ENCODE peak calls at places on chromosomes 11 and 22, in seven cellular contexts. I, P, G, N, B, L and K are unnamed samples.

GRCh38 chr22:23197836-23198235 is 17.5 kb downstream of the BCR start:
- DNase-seq in B (no peak), G (no peak), L (no peak), I (no peak), N (no peak), P (no peak), K (no peak)

GRCh38 chr22:24976442-24977218 is 24.1 kb downstream of the KIAA1671 start:
- DNase-seq in I (no peak), N (no peak), P (no peak), G (no peak), B (no peak), L (no peak), K (no peak)

GRCh38 chr11:721913-722811 is 16.1 kb downstream of the EPS8L2 start:
- DNase-seq in I (no peak), P (no peak), B (peak), G (no peak), L (no peak), N (peak), K (no peak)

GRCh38 chr11:8913961-8914660 is 3.1 kb downstream of the AKIP1 start:
- DNase-seq in G (no peak), I (no peak), N (peak), L (peak), B (no peak), P (peak), K (peak)

GRCh38 chr22:20434264-20434751 is 3.3 kb downstream of the SCARF2 start:
- DNase-seq in L (no peak), G (no peak), N (no peak), P (no peak), B (peak), I (no peak), K (no peak)

GRCh38 chr11:103317118-103317517 is 207.9 kb downstream of the DYNC2H1 start:
- DNase-seq in G (no peak), L (no peak), P (no peak), N (no peak), B (no peak), I (no peak), K (no peak)

GRCh38 chr11:27312110-27312509 is 50.9 kb downstream of the CCDC34 start:
- DNase-seq in B (no peak), P (no peak), L (peak), G (no peak), N (no peak), I (no peak), K (no peak)

GRCh38 chr11:125069796-125070195 is 6.7 kb downstream of the SLC37A2 start:
- DNase-seq in G (no peak), I (no peak), L (peak), P (no peak), N (no peak), B (no peak), K (no peak)

GRCh38 chr11:64996710-64997380 is at the start of gene BATF2:
- DNase-seq in L (peak), I (no peak), G (peak), B (peak), N (peak), P (peak), K (peak)

GRCh38 chr11:73154178-73154577 is 12.1 kb upstream of the FCHSD2 start:
- DNase-seq in L (no peak), B (no peak), I (no peak), P (no peak), G (no peak), N (no peak), K (peak)

GRCh38 chr22:21642584-21643448 is 714 bp downstream of the SDF2L1 start:
- DNase-seq in N (peak), P (no peak), B (peak), G (peak), L (peak), I (no peak), K (no peak)

GRCh38 chr22:21640810-21641209 is 1.3 kb upstream of the SDF2L1 start:
- DNase-seq in L (no peak), B (no peak), P (no peak), N (no peak), G (no peak), I (no peak), K (no peak)

GRCh38 chr22:21641795-21642583 is at the start of gene SDF2L1:
- DNase-seq in B (peak), G (peak), P (peak), L (peak), N (peak), I (peak), K (peak)

GRCh38 chr22:21639359-21639758 is 2.7 kb upstream of the SDF2L1 start:
- DNase-seq in P (no peak), N (no peak), L (no peak), I (no peak), B (no peak), G (no peak), K (no peak)

DNA sequence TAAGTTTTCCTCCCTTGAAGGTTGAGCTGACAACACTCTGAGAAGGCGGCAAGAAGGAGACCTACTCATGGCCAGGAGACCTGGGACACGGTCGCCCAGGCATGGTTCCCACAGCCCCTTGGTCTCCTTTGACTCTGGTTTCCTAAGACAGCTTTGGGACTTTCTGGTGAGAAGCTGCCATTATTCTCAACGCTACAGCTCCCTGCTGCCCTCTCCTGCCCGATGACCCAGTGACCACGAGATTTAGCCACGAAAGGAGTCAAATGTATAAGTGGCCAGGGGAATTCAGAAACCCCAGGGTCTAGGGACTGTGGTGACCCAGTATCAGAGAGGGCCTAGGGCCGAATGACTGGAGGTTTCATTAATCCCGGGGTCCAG is 696 bp upstream of the SDF2L1 start:
- DNase-seq in N (peak), L (peak), B (peak), I (no peak), P (no peak), G (no peak), K (no peak)
- H3K4me3 ChIP-seq in N (peak), L (peak), B (peak), I (peak), P (peak), G (peak), K (peak)

GRCh38 chr11:74592441-74593362 is at the start of gene POLD3:
- DNase-seq in G (peak), P (peak), L (peak), N (peak), B (peak), I (peak), K (peak)

GRCh38 chr11:74592063-74592440 is 330 bp upstream of the POLD3 start:
- DNase-seq in L (no peak), N (no peak), P (no peak), I (no peak), G (no peak), B (no peak), K (no peak)

DNA sequence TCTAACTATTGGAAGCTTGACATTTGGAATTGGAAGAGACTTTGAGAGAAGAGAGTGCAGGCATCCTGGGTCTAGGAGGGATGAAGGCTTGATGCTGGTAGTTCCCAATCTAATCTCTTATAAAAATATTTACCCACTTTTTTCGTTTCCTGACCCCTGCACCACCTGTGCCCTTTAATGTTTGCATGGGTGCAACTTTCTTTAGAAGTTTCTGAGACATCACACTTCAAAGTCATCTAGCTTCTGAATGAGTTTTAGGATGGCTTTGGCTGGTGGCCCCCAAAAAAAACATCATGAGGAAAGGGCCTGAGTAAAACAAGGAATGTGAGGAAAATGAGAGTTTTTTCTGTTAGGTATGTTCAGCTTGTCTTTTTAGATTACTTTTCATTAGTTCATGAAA is 1.1 kb downstream of the POLD3 start:
- DNase-seq in P (no peak), I (no peak), G (no peak), N (no peak), B (no peak), L (no peak), K (no peak)
- H3K27ac ChIP-seq in P (peak), I (no peak), G (no peak), N (no peak), B (peak), L (peak), K (peak)

GRCh38 chr22:36377022-36377631 is 10.6 kb downstream of the MYH9 start:
- DNase-seq in L (no peak), N (no peak), I (no peak), B (no peak), G (no peak), P (no peak), K (no peak)
- H3K4me3 ChIP-seq in L (no peak), N (no peak), I (no peak), B (peak), G (no peak), P (no peak), K (no peak)

GRCh38 chr11:10637629-10638028 is 55.9 kb downstream of the IRAG1 start:
- DNase-seq in I (no peak), P (no peak), G (no peak), L (no peak), B (no peak), N (no peak), K (peak)
- H3K27ac ChIP-seq in I (no peak), P (peak), G (no peak), L (no peak), B (no peak), N (no peak), K (peak)

GRCh38 chr11:1896468-1896867 is 4.8 kb upstream of the PRR33 start:
- DNase-seq in L (no peak), N (no peak), B (no peak), I (no peak), G (no peak), P (no peak), K (no peak)
- H3K4me3 ChIP-seq in L (no peak), N (no peak), B (no peak), I (no peak), G (no peak), P (no peak), K (no peak)

GRCh38 chr11:67062526-67063373 is 6.1 kb downstream of the RHOD start:
- DNase-seq in L (no peak), I (no peak), P (no peak), B (no peak), G (no peak), N (no peak), K (no peak)

GRCh38 chr11:67059671-67060070 is 3.0 kb downstream of the RHOD start:
- DNase-seq in L (no peak), N (no peak), G (no peak), P (no peak), I (no peak), B (no peak), K (no peak)

GRCh38 chr11:67058506-67058905 is 1.9 kb downstream of the RHOD start:
- DNase-seq in N (no peak), P (no peak), G (no peak), L (no peak), I (no peak), B (no peak), K (no peak)

GRCh38 chr11:67057410-67057757 is 737 bp downstream of the RHOD start:
- DNase-seq in G (no peak), B (no peak), I (no peak), P (no peak), L (no peak), N (no peak), K (no peak)

GRCh38 chr11:67060111-67060522 is 3.5 kb downstream of the RHOD start:
- DNase-seq in P (no peak), L (no peak), N (no peak), B (no peak), G (no peak), I (no peak), K (no peak)
- H3K27ac ChIP-seq in P (no peak), L (no peak), N (no peak), B (no peak), G (no peak), I (no peak), K (no peak)